ENCODE peak calls at places on chromosomes 12 and 14, in ten cellular contexts. One of them, this sample, is unnamed.

GRCh38 chr12:105995986-105996385 is 142.8 kb downstream of the NUAK1 start:
- DNase-seq in HL-60: no peak
- DNase-seq in AG10803: peak
- DNase-seq in HFF-Myc: peak
- DNase-seq in nephron progenitor cell: no peak
- DNase-seq in transverse colon: no peak
- DNase-seq in cardiac fibroblast: no peak
- DNase-seq in lower leg skin: no peak
- DNase-seq in sigmoid colon: no peak
- DNase-seq in lung: no peak
- DNase-seq in this sample: no peak

GRCh38 chr12:63822352-63822751 is 22.1 kb upstream of the SRGAP1 start:
- DNase-seq in lower leg skin: no peak
- DNase-seq in transverse colon: no peak
- DNase-seq in HFF-Myc: no peak
- DNase-seq in cardiac fibroblast: peak
- DNase-seq in AG10803: peak
- DNase-seq in sigmoid colon: no peak
- DNase-seq in HL-60: no peak
- DNase-seq in lung: no peak
- DNase-seq in nephron progenitor cell: no peak
- DNase-seq in this sample: no peak

GRCh38 chr12:122023339-122024131 is 1.9 kb downstream of the BCL7A start:
- DNase-seq in HL-60: peak
- DNase-seq in HFF-Myc: no peak
- DNase-seq in nephron progenitor cell: peak
- DNase-seq in transverse colon: peak
- DNase-seq in sigmoid colon: peak
- DNase-seq in cardiac fibroblast: peak
- DNase-seq in lower leg skin: peak
- DNase-seq in lung: peak
- DNase-seq in AG10803: peak
- DNase-seq in this sample: peak

GRCh38 chr12:95339086-95339788 is 121.6 kb downstream of the VEZT start:
- DNase-seq in AG10803: peak
- DNase-seq in lung: no peak
- DNase-seq in lower leg skin: no peak
- DNase-seq in sigmoid colon: no peak
- DNase-seq in HFF-Myc: no peak
- DNase-seq in transverse colon: no peak
- DNase-seq in HL-60: no peak
- DNase-seq in nephron progenitor cell: no peak
- DNase-seq in cardiac fibroblast: no peak
- DNase-seq in this sample: no peak

GRCh38 chr14:71187633-71188356 is 280.5 kb downstream of the PCNX1 start:
- DNase-seq in HFF-Myc: no peak
- DNase-seq in nephron progenitor cell: peak
- DNase-seq in AG10803: no peak
- DNase-seq in sigmoid colon: no peak
- DNase-seq in cardiac fibroblast: no peak
- DNase-seq in lower leg skin: no peak
- DNase-seq in HL-60: no peak
- DNase-seq in lung: no peak
- DNase-seq in transverse colon: no peak
- DNase-seq in this sample: no peak

GRCh38 chr12:45214739-45215418 is 1.0 kb upstream of the ANO6 start:
- DNase-seq in sigmoid colon: no peak
- DNase-seq in lung: no peak
- DNase-seq in transverse colon: no peak
- DNase-seq in HFF-Myc: no peak
- DNase-seq in cardiac fibroblast: peak
- DNase-seq in HL-60: no peak
- DNase-seq in AG10803: peak
- DNase-seq in lower leg skin: no peak
- DNase-seq in nephron progenitor cell: no peak
- DNase-seq in this sample: no peak

GRCh38 chr12:104788848-104789271 is 169.2 kb downstream of the SLC41A2 start:
- DNase-seq in HFF-Myc: no peak
- DNase-seq in AG10803: no peak
- DNase-seq in sigmoid colon: no peak
- DNase-seq in lower leg skin: no peak
- DNase-seq in HL-60: peak
- DNase-seq in nephron progenitor cell: no peak
- DNase-seq in transverse colon: no peak
- DNase-seq in lung: no peak
- DNase-seq in cardiac fibroblast: no peak
- DNase-seq in this sample: no peak

GRCh38 chr12:4813741-4814140 is 93.5 kb downstream of the GALNT8 start:
- DNase-seq in sigmoid colon: no peak
- DNase-seq in HFF-Myc: no peak
- DNase-seq in cardiac fibroblast: no peak
- DNase-seq in transverse colon: no peak
- DNase-seq in lung: no peak
- DNase-seq in lower leg skin: no peak
- DNase-seq in AG10803: no peak
- DNase-seq in nephron progenitor cell: no peak
- DNase-seq in HL-60: no peak
- DNase-seq in this sample: no peak

GRCh38 chr12:61530456-61530855 is 729.7 kb upstream of the USP15 start:
- DNase-seq in cardiac fibroblast: no peak
- DNase-seq in HL-60: no peak
- DNase-seq in lung: no peak
- DNase-seq in AG10803: no peak
- DNase-seq in sigmoid colon: no peak
- DNase-seq in HFF-Myc: no peak
- DNase-seq in transverse colon: no peak
- DNase-seq in nephron progenitor cell: no peak
- DNase-seq in lower leg skin: no peak
- DNase-seq in this sample: no peak

GRCh38 chr14:105989746-105990302 is 463.4 kb downstream of the TMEM121 start:
- DNase-seq in lung: no peak
- DNase-seq in sigmoid colon: no peak
- DNase-seq in HL-60: no peak
- DNase-seq in AG10803: no peak
- DNase-seq in cardiac fibroblast: no peak
- DNase-seq in lower leg skin: no peak
- DNase-seq in HFF-Myc: no peak
- DNase-seq in transverse colon: no peak
- DNase-seq in nephron progenitor cell: no peak
- DNase-seq in this sample: peak

GRCh38 chr14:55354500-55354899 is 57.1 kb downstream of the ATG14 start:
- DNase-seq in AG10803: peak
- DNase-seq in transverse colon: peak
- DNase-seq in nephron progenitor cell: peak
- DNase-seq in HFF-Myc: no peak
- DNase-seq in cardiac fibroblast: peak
- DNase-seq in lung: no peak
- DNase-seq in sigmoid colon: peak
- DNase-seq in lower leg skin: no peak
- DNase-seq in HL-60: peak
- DNase-seq in this sample: peak

GRCh38 chr14:53962954-53963490 is 6.4 kb upstream of the BMP4 start:
- DNase-seq in lung: no peak
- DNase-seq in sigmoid colon: no peak
- DNase-seq in nephron progenitor cell: no peak
- DNase-seq in cardiac fibroblast: no peak
- DNase-seq in AG10803: no peak
- DNase-seq in HFF-Myc: no peak
- DNase-seq in transverse colon: no peak
- DNase-seq in HL-60: no peak
- DNase-seq in lower leg skin: no peak
- DNase-seq in this sample: no peak

GRCh38 chr14:103628684-103629502 is at the start of gene KLC1:
- DNase-seq in sigmoid colon: peak
- DNase-seq in transverse colon: peak
- DNase-seq in HFF-Myc: no peak
- DNase-seq in HL-60: peak
- DNase-seq in AG10803: peak
- DNase-seq in lower leg skin: peak
- DNase-seq in cardiac fibroblast: peak
- DNase-seq in lung: peak
- DNase-seq in nephron progenitor cell: peak
- DNase-seq in this sample: peak

GRCh38 chr14:93480867-93481266 is 50.1 kb downstream of the UNC79 start:
- DNase-seq in sigmoid colon: no peak
- DNase-seq in cardiac fibroblast: no peak
- DNase-seq in AG10803: no peak
- DNase-seq in HFF-Myc: no peak
- DNase-seq in lung: no peak
- DNase-seq in transverse colon: no peak
- DNase-seq in nephron progenitor cell: no peak
- DNase-seq in HL-60: no peak
- DNase-seq in lower leg skin: no peak
- DNase-seq in this sample: no peak

GRCh38 chr12:83114042-83114441 is 427.3 kb downstream of the TMTC2 start:
- DNase-seq in HFF-Myc: no peak
- DNase-seq in sigmoid colon: no peak
- DNase-seq in transverse colon: no peak
- DNase-seq in HL-60: no peak
- DNase-seq in cardiac fibroblast: no peak
- DNase-seq in lower leg skin: no peak
- DNase-seq in nephron progenitor cell: no peak
- DNase-seq in lung: no peak
- DNase-seq in AG10803: no peak
- DNase-seq in this sample: no peak

GRCh38 chr14:96390965-96391292 is 999 bp upstream of the AK7 start:
- DNase-seq in nephron progenitor cell: no peak
- DNase-seq in lung: no peak
- DNase-seq in transverse colon: no peak
- DNase-seq in cardiac fibroblast: no peak
- DNase-seq in AG10803: no peak
- DNase-seq in sigmoid colon: no peak
- DNase-seq in HL-60: no peak
- DNase-seq in HFF-Myc: no peak
- DNase-seq in lower leg skin: no peak
- DNase-seq in this sample: no peak

GRCh38 chr12:101838628-101839323 is 8.0 kb upstream of the GNPTAB start:
- DNase-seq in lung: no peak
- DNase-seq in sigmoid colon: no peak
- DNase-seq in cardiac fibroblast: no peak
- DNase-seq in HFF-Myc: no peak
- DNase-seq in transverse colon: no peak
- DNase-seq in lower leg skin: no peak
- DNase-seq in HL-60: no peak
- DNase-seq in nephron progenitor cell: no peak
- DNase-seq in AG10803: no peak
- DNase-seq in this sample: no peak

GRCh38 chr12:8722286-8722685 is 24.5 kb downstream of the RIMKLB start:
- DNase-seq in HL-60: no peak
- DNase-seq in transverse colon: no peak
- DNase-seq in sigmoid colon: no peak
- DNase-seq in nephron progenitor cell: no peak
- DNase-seq in HFF-Myc: no peak
- DNase-seq in cardiac fibroblast: no peak
- DNase-seq in AG10803: no peak
- DNase-seq in lung: no peak
- DNase-seq in lower leg skin: no peak
- DNase-seq in this sample: no peak

GRCh38 chr12:71900091-71900490 is 38.6 kb upstream of the TPH2 start:
- DNase-seq in AG10803: peak
- DNase-seq in HL-60: no peak
- DNase-seq in HFF-Myc: no peak
- DNase-seq in lower leg skin: no peak
- DNase-seq in transverse colon: no peak
- DNase-seq in lung: no peak
- DNase-seq in sigmoid colon: no peak
- DNase-seq in cardiac fibroblast: peak
- DNase-seq in nephron progenitor cell: no peak
- DNase-seq in this sample: peak
- TF ChIP-seq CTCF in AG10803: peak
- TF ChIP-seq CTCF in HL-60: no peak
- TF ChIP-seq CTCF in HFF-Myc: no peak
- TF ChIP-seq CTCF in lower leg skin: no peak
- TF ChIP-seq CTCF in transverse colon: no peak
- TF ChIP-seq CTCF in lung: no peak
- TF ChIP-seq CTCF in sigmoid colon: no peak
- TF ChIP-seq CTCF in cardiac fibroblast: peak
- TF ChIP-seq CTCF in nephron progenitor cell: no peak
- TF ChIP-seq CTCF in this sample: peak

DNA sequence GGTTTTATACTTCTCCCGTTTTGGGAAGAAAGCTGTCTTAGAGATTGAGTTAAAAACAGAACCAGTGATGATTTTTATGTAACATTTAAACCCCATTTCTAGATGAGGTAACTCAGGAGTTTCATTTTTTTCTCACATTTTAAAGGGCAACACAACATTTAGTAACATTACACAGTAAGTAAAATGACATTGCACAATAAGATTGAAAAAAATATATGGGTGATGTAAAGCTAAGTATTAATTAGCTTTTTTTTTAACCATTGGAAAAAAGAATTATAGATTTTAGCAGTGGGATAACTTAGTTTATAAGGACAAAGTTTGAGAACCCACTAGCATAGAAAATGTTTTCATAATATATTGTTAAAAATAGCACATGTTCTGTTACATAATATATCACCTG is 25.1 kb upstream of the SCFD1 start:
- DNase-seq in sigmoid colon: no peak
- DNase-seq in nephron progenitor cell: no peak
- DNase-seq in lower leg skin: no peak
- DNase-seq in AG10803: no peak
- DNase-seq in transverse colon: no peak
- DNase-seq in HFF-Myc: no peak
- DNase-seq in HL-60: no peak
- DNase-seq in cardiac fibroblast: no peak
- DNase-seq in lung: no peak
- DNase-seq in this sample: no peak
- TF ChIP-seq CTCF in sigmoid colon: no peak
- TF ChIP-seq CTCF in nephron progenitor cell: no peak
- TF ChIP-seq CTCF in lower leg skin: no peak
- TF ChIP-seq CTCF in AG10803: no peak
- TF ChIP-seq CTCF in transverse colon: no peak
- TF ChIP-seq CTCF in HFF-Myc: no peak
- TF ChIP-seq CTCF in HL-60: no peak
- TF ChIP-seq CTCF in cardiac fibroblast: no peak
- TF ChIP-seq CTCF in lung: no peak
- TF ChIP-seq CTCF in this sample: no peak

GRCh38 chr14:104752735-104753527 is at the start of gene SIVA1:
- DNase-seq in sigmoid colon: peak
- DNase-seq in nephron progenitor cell: peak
- DNase-seq in HL-60: peak
- DNase-seq in lower leg skin: peak
- DNase-seq in AG10803: peak
- DNase-seq in transverse colon: peak
- DNase-seq in HFF-Myc: peak
- DNase-seq in cardiac fibroblast: peak
- DNase-seq in lung: peak
- DNase-seq in this sample: peak
- TF ChIP-seq CTCF in sigmoid colon: no peak
- TF ChIP-seq CTCF in nephron progenitor cell: no peak
- TF ChIP-seq CTCF in HL-60: no peak
- TF ChIP-seq CTCF in lower leg skin: no peak
- TF ChIP-seq CTCF in AG10803: no peak
- TF ChIP-seq CTCF in transverse colon: no peak
- TF ChIP-seq CTCF in HFF-Myc: no peak
- TF ChIP-seq CTCF in cardiac fibroblast: no peak
- TF ChIP-seq CTCF in lung: no peak
- TF ChIP-seq CTCF in this sample: no peak

DNA sequence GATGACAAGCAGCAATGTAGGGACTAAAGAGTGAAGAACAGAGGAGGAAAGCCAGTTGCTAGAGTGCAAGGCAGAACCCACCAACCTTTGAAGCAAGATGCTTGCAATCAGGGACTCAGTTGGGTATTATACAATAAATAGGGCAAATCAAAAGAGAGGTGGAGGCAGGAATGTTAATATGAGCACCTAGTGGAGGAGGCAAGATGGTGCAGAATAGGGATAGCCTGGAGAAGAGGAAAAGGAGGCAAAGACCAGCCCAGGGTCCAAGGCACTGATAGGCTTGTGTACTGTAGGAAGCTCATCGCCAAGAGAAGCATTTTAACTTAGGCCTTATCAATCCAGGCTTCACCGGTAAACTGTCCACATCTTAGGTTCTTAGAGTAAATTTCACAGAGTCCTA is 137.2 kb downstream of the ARMH4 start:
- DNase-seq in sigmoid colon: no peak
- DNase-seq in HL-60: no peak
- DNase-seq in nephron progenitor cell: no peak
- DNase-seq in lung: no peak
- DNase-seq in AG10803: no peak
- DNase-seq in HFF-Myc: no peak
- DNase-seq in cardiac fibroblast: no peak
- DNase-seq in transverse colon: no peak
- DNase-seq in lower leg skin: no peak
- DNase-seq in this sample: no peak
- TF ChIP-seq CTCF in sigmoid colon: no peak
- TF ChIP-seq CTCF in HL-60: no peak
- TF ChIP-seq CTCF in nephron progenitor cell: no peak
- TF ChIP-seq CTCF in lung: no peak
- TF ChIP-seq CTCF in AG10803: no peak
- TF ChIP-seq CTCF in HFF-Myc: no peak
- TF ChIP-seq CTCF in cardiac fibroblast: no peak
- TF ChIP-seq CTCF in transverse colon: no peak
- TF ChIP-seq CTCF in lower leg skin: no peak
- TF ChIP-seq CTCF in this sample: no peak